ENCODE peak calls at places on chromosomes 5 and 9, in six cellular contexts. Y is thyroid gland, F is IMR-90, A is ovary, D is Peyer's patch, U is H1. H is an unnamed sample.

GRCh38 chr5:58496488-58496887 is 5.3 kb downstream of the GAPT start:
- DNase-seq in A (no peak), F (no peak), U (no peak), Y (no peak), D (no peak), H (no peak)

GRCh38 chr9:96649620-96650323 is 5.3 kb downstream of the PRXL2C start:
- DNase-seq in A (no peak), Y (no peak), D (no peak), U (no peak), F (no peak), H (no peak)

GRCh38 chr9:31542384-31543055 is 841.9 kb upstream of the ACO1 start:
- DNase-seq in Y (no peak), F (peak; percentile 4), A (peak; percentile 22), D (no peak), U (no peak), H (peak; percentile 64)

GRCh38 chr9:126439402-126439765 is 112.8 kb downstream of the MVB12B start:
- DNase-seq in Y (no peak), A (no peak), U (no peak), D (no peak), F (peak; percentile 81), H (peak; percentile 20)

GRCh38 chr9:70012569-70012968 is 31.1 kb upstream of the MAMDC2 start:
- DNase-seq in Y (no peak), U (no peak), F (no peak), A (no peak), D (no peak), H (no peak)

GRCh38 chr9:126150411-126151030 is 176.1 kb upstream of the MVB12B start:
- DNase-seq in F (no peak), A (no peak), D (peak; percentile 29), Y (no peak), U (no peak), H (no peak)

GRCh38 chr5:78320461-78320860 is 26.0 kb upstream of the AP3B1 start:
- DNase-seq in D (no peak), Y (no peak), U (no peak), A (no peak), F (peak; percentile 69), H (no peak)

GRCh38 chr5:119358901-119359603 is 3.2 kb downstream of the TNFAIP8 start:
- DNase-seq in A (no peak), Y (no peak), U (no peak), D (no peak), F (no peak), H (no peak)

GRCh38 chr5:53473644-53474043 is 6.8 kb upstream of the FST start:
- DNase-seq in Y (no peak), A (no peak), U (no peak), D (no peak), F (no peak), H (no peak)

GRCh38 chr5:119943148-119943547 is 313.8 kb downstream of the FAM170A start:
- DNase-seq in F (peak; percentile 28), Y (no peak), U (no peak), D (no peak), A (no peak), H (no peak)

GRCh38 chr9:78298046-78298511 is 1.2 kb downstream of the PSAT1 start:
- DNase-seq in F (no peak), D (no peak), Y (no peak), A (no peak), U (no peak), H (no peak)

GRCh38 chr9:137319434-137319975 is 17.4 kb upstream of the NRARP start:
- DNase-seq in Y (no peak), U (no peak), A (no peak), D (no peak), F (no peak), H (no peak)

GRCh38 chr5:88660326-88660946 is 222.5 kb downstream of the MEF2C start:
- DNase-seq in Y (no peak), F (peak; percentile 13), A (no peak), U (no peak), D (no peak), H (peak; percentile 75)

GRCh38 chr5:167348286-167348926 is 943.0 kb upstream of the WWC1 start:
- DNase-seq in U (no peak), A (no peak), Y (no peak), F (no peak), D (no peak), H (no peak)

GRCh38 chr9:13568446-13568845 is 289.0 kb upstream of the MPDZ start:
- DNase-seq in Y (peak; percentile 16), D (no peak), U (no peak), F (no peak), A (no peak), H (no peak)

GRCh38 chr5:31193591-31194457 is at the start of gene CDH6:
- DNase-seq in Y (peak; percentile 35), U (peak; percentile 81), F (peak; percentile 75), A (peak; percentile 8), D (peak; percentile 49), H (peak; percentile 21)

GRCh38 chr5:43730832-43731342 is 127.9 kb downstream of the NNT start:
- DNase-seq in U (no peak), Y (no peak), D (no peak), F (no peak), A (no peak), H (no peak)

GRCh38 chr9:7058539-7058938 is 300.8 kb downstream of the KDM4C start:
- DNase-seq in Y (no peak), D (no peak), F (peak; percentile 68), A (no peak), U (no peak), H (no peak)

GRCh38 chr9:137298401-137298982 is 3.6 kb downstream of the NRARP start:
- DNase-seq in D (no peak), A (no peak), F (no peak), U (no peak), Y (no peak), H (no peak)

GRCh38 chr5:125381290-125381689 is 634.9 kb upstream of the ZNF608 start:
- DNase-seq in D (no peak), F (no peak), A (no peak), Y (no peak), U (no peak), H (no peak)

GRCh38 chr5:151179489-151179840 is 21.9 kb upstream of the ANXA6 start:
- DNase-seq in U (no peak), Y (no peak), D (no peak), A (no peak), F (no peak), H (no peak)

GRCh38 chr9:130471411-130472183 is 26.8 kb downstream of the ASS1 start:
- DNase-seq in D (no peak), U (no peak), Y (no peak), A (no peak), F (no peak), H (no peak)
- H3K4me3 ChIP-seq in D (no peak overlapping the region), U (no peak overlapping the region), Y (no peak overlapping the region), A (no peak overlapping the region), F (no peak overlapping the region), H (no peak overlapping the region)

DNA sequence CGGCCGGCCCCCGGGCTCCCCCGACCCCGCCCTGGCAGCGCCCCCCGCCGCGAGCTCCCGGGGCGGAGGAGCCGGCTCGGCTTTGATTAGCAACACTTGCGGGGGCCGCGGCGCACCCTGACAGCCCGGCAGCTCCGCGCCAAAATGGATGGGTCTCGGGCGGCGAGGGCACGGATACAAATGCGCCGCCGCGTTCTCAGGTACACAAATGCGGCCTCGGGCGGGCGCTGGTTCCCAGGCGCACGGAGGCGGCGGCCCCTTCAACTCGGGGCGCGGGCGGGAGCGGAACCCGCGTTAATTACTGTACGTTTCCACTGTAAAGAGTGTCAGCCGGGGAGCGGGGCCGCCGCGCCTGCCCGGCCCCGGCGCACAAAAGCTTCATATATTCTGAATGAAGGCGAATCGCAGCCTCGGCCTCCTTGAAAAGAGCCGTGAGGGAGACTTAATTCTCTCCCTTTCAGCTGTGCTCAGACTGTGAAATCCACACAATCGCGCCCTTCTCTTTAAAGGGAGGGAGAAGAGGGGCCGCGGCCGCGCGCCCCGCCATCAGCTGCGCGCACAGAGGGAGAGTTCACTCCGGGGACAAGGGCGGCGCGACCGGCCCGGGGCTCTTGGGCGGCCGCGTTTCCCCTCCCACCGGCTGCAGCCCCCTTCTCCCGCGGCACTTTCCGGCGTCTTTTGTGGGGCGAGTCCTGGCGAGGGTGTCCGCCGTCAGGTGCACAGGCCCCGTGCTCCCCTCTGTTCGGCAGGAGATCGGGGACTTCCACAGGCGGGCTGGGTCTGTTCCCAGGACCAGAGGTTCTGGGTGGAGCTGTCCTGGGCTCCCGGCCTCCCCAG is 27.0 kb downstream of the MSX2 start:
- DNase-seq in Y (no peak), D (no peak), U (no peak), F (no peak), A (no peak), H (no peak)
- TF ChIP-seq POLR2A in Y (no peak), D (no peak), U (no peak), F (no peak), A (no peak), H (no peak)

DNA sequence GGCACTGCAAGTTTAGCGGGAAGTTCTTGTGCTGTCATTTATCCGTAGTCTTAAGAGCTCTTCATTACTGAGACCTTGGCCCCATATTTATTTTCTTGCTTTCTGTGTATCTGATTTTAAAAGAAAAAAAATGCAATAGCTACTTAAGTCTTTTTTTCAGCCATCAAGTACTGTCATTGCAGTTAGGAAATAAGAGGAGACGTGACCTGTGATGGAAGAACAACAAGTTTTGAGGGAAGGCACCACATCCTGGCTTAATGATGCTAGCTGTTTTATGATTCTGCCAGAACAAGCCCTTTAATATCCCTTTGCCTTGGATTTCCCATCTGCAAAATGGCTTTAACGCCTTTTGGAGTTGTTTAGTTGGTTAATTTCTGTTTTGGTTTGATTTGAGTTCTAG is 3.8 kb downstream of the RGMB start:
- DNase-seq in F (no peak), Y (no peak), U (no peak), A (no peak), D (no peak), H (no peak)
- H3K4me3 ChIP-seq in F (peak overlapping the region; percentile 42), Y (no peak overlapping the region), U (no peak overlapping the region), A (no peak overlapping the region), D (peak overlapping the region; percentile 93), H (no peak overlapping the region)

DNA sequence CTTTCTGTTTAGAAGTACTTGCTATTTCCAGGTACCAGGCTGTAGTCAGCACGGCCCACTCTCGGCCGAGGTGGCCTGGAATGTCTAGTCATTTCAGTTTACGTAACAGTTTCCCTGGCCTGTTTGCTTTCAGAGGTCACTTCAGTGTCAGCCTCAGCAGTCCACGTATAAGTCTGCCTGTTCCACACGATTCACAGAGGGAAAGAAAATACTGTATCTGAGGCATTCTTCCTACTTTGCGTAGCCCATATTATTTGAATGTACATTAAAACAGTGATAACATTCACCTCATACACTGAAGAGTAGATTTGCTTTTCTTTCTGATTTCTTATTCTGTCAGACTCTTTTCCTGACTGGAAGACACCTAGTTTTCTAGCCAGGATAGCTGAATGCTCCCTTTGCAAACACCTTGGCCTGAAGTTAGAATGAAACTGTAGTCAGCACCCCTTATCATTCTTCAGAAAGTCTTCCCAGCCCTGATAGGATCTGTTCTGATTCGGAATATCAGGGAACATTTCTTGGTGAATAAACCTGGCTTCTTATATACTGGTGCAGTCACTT is 140.9 kb downstream of the AOPEP start:
- DNase-seq in U (no peak), D (no peak), A (peak; percentile 48), Y (peak; percentile 88), F (peak; percentile 91), H (peak; percentile 75)
- TF ChIP-seq POLR2A in U (no peak), D (no peak), A (peak; percentile 17), Y (no peak), F (peak; percentile 25), H (no peak)

DNA sequence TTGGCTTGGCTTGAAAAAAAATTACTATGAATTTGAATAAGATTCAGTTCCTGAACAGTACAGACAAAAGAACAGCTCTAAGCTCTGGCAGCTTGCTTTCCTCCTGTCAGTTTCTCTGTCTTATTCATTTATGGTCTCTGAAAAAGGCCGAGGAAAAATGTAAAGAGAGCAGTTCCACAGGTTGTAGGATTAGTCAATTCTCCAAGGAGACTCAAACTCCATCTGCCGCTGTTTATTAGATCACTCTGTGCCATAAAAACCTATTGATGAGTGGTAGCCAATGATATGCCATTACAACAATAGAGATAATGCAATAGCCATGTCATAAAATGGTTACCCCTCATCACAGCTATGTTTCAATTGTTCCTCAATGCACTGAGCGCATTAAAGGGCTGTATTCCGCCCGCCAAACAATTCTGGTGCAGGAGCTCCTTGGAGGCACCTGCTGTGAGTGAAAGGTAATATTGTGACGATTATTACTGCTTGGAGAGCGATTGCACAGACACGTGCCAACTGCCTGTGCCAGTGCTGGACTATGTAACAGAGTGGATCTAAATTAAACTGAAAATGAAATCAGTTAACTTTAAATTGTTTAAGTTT is 188.2 kb downstream of the ARRDC3 start:
- DNase-seq in F (no peak), D (peak; percentile 55), U (no peak), A (no peak), Y (no peak), H (no peak)
- H3K4me3 ChIP-seq in F (no peak overlapping the region), D (no peak overlapping the region), U (no peak overlapping the region), A (no peak overlapping the region), Y (no peak overlapping the region), H (no peak overlapping the region)